ENCODE peak calls at places on chromosomes 5 and 9, in eight cellular contexts. T is A549, G is stomach, X is transverse colon, C is SK-N-SH, W is ovary, V is sigmoid colon, U is K562. Q is an unnamed sample.

GRCh38 chr5:19676895-19677294 is 311.1 kb downstream of the CDH18 start:
- DNase-seq in V (no peak), U (no peak), G (no peak), C (no peak), X (no peak), W (no peak), T (no peak), Q (no peak)

GRCh38 chr9:126763130-126763764 is 41.6 kb upstream of the ZBTB43 start:
- DNase-seq in T (peak; percentile 77), C (peak; percentile 42), X (no peak), W (no peak), G (no peak), V (no peak), U (peak; percentile 35), Q (no peak)

GRCh38 chr5:30831605-30832004 is 361.9 kb upstream of the CDH6 start:
- DNase-seq in V (no peak), T (no peak), C (no peak), U (no peak), W (no peak), G (no peak), X (no peak), Q (no peak)

GRCh38 chr9:97038551-97038908 is 412 bp downstream of the CTSV start:
- DNase-seq in C (no peak), G (no peak), V (no peak), W (no peak), X (no peak), T (no peak), U (no peak), Q (no peak)

GRCh38 chr9:136012651-136013050 is 51.5 kb upstream of the UBAC1 start:
- DNase-seq in C (peak; percentile 67), T (no peak), V (peak; percentile 75), W (peak; percentile 77), U (no peak), G (no peak), X (peak; percentile 41), Q (no peak)

GRCh38 chr5:168263108-168263507 is 28.3 kb upstream of the WWC1 start:
- DNase-seq in X (no peak), U (no peak), V (no peak), W (no peak), T (no peak), C (no peak), G (no peak), Q (no peak)

GRCh38 chr9:136564379-136564988 is 18.6 kb upstream of the NOTCH1 start:
- DNase-seq in X (no peak), W (no peak), C (no peak), G (peak; percentile 40), V (peak; percentile 91), U (peak; percentile 37), T (no peak), Q (peak; percentile 73)

GRCh38 chr5:55052383-55052931 is 28.4 kb downstream of the GZMK start:
- DNase-seq in V (no peak), U (no peak), T (no peak), G (no peak), C (no peak), X (no peak), W (no peak), Q (no peak)

DNA sequence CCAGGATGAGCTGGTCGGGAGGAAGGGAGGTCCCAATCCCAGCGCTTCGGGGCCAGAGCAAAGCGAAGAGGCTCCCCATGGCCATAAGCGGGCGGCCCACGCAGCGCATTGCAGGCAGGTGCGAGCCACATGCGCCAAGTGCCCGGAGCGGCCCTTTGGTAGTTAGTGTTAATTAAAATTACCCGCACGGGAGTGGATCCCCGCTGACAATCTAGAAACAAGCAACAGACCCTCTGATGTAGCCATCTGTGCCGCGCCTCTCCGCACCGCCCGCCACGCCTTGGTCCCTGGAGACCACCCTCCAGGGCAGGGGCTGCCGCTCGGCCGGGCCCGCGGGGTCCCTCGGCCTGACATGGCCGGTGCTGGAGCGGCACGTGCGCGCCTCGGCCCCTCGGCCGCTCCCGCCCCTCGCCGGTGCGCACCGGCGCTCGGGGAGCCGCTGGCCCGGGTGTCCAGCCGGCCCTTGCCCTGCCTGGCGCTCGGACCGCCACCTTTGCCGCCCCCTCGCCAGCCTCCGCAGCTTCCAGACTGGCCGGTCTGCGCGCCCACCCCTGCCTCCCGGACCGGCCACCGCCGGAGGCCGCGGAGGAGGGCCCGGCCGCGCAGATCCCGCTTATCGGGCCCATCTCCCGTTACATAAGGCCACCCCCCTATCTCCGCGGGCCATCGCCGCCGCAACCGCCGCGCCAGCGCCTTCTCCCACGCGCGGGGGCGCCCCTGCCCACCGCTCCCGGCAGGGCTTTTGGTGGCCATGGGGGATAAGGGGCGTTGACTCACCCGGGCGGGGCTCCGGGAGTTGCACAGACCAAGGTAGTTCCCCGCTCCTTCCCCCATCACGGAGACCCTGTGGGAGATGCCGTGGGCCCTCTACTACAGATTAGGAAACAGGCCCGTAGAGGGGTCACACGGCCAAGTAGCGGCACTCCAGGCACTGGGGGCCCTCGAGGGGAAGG is 1.9 kb upstream of the IL13 start:
- DNase-seq in V (no peak), C (peak; percentile 84), G (peak; percentile 27), W (no peak), U (no peak), T (no peak), X (no peak), Q (no peak)
- TF ChIP-seq CTCF in V (no peak), C (peak; percentile 27), G (no peak), W (no peak), U (no peak), T (no peak), X (no peak), Q (no peak)

GRCh38 chr9:128097156-128098016 is 29.4 kb downstream of the SLC25A25 start:
- DNase-seq in G (no peak), W (no peak), V (no peak), X (no peak), U (no peak), C (no peak), T (no peak), Q (no peak)

GRCh38 chr9:128094166-128094949 is 26.3 kb downstream of the SLC25A25 start:
- DNase-seq in C (peak; percentile 88), W (peak; percentile 92), T (peak; percentile 94), U (peak; percentile 86), G (peak; percentile 92), V (peak; percentile 98), X (peak; percentile 88), Q (peak; percentile 93)

GRCh38 chr9:128098017-128098935 is 29.3 kb downstream of the PTGES2 start:
- DNase-seq in U (peak; percentile 73), X (peak; percentile 95), C (peak; percentile 9), V (peak; percentile 99), T (peak; percentile 93), W (peak; percentile 95), G (peak; percentile 98), Q (peak; percentile 91)

GRCh38 chr9:128094950-128095544 is 27.0 kb downstream of the SLC25A25 start:
- DNase-seq in X (no peak), W (no peak), C (no peak), V (no peak), T (no peak), U (no peak), G (no peak), Q (no peak)

GRCh38 chr9:128096614-128097013 is 28.6 kb downstream of the SLC25A25 start:
- DNase-seq in C (no peak), T (no peak), X (no peak), W (no peak), U (peak; percentile 22), V (no peak), G (no peak), Q (no peak)
- TF ChIP-seq EP300 in C (no peak), T (no peak), X (no peak), W (no peak), U (no peak), V (no peak), G (no peak), Q (no peak)

DNA sequence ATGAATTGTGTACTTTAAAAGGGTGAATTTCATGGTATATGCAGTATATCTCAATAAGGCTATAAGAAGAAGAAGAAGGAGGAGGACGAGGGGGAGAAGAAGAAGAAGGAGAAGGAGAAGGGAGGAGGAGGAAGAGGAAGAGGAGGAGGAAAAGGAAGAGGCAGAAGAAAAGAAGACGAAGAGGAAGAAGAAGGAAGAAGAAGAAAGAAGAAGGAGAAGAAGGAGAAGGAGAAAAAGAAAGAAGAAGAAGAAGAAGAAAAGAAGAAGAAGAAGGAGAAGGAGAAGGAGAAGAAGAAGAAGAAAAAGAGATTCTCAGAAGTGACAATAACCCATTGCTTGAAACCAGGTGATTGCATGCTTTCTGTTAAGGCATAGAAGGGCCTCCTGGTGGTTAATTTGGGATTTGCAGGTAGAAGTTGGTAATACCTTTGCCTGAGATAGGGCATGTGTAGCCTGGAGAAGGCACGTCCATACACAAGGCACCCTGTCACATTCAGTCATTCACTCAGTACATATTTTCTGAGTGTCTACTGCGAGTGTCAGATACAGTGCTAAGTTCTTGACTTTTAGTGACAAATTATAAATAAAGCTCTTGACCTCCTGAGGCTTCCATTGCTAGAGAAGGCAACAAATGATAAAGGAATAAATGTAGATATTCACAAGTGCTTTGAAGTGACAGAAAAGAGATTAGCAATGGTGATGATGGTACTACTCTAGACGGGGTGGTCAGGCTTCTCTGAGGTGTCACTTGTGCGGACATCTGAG is 231.3 kb downstream of the NPR3 start:
- DNase-seq in C (peak; percentile 10), G (no peak), W (no peak), U (peak; percentile 38), T (peak; percentile 62), V (no peak), X (peak; percentile 12), Q (no peak)
- TF ChIP-seq CTCF in C (peak; percentile 55), G (no peak), W (no peak), U (peak; percentile 51), T (peak; percentile 37), V (no peak), X (peak; percentile 39), Q (no peak)

DNA sequence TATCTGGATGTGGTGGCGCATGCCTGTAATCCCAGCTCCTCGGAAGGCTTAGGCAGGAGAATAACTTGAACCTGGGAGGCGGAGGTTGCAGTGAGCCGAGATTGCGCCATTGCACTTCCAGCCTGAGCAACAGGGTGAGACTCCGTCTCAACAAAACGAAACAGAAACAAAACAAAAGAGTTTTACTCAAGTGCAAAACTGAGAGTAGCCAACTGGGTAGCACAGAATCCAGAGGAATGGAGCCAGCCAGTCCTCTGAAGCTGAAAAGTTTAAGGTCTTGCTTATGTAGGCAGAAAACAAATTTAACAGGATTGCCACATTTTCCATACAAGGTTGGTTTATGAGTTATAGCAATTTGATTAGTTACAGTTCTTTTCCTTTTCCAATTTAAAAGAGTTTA is 32.0 kb downstream of the SPIN1 start:
- DNase-seq in C (no peak), W (no peak), G (no peak), V (no peak), T (no peak), X (no peak), U (no peak), Q (no peak)
- TF ChIP-seq EP300 in C (no peak), W (no peak), G (no peak), V (no peak), T (no peak), X (no peak), U (no peak), Q (no peak)

GRCh38 chr5:151040211-151040747 is 19.9 kb downstream of the GPX3 start:
- DNase-seq in T (peak; percentile 64), V (no peak), G (no peak), U (no peak), W (no peak), C (no peak), X (no peak), Q (no peak)
- TF ChIP-seq CTCF in T (no peak), V (no peak), G (no peak), U (no peak), W (no peak), C (no peak), X (no peak), Q (peak; percentile 5)

Q was measured in tibial nerve.